ENCODE peak calls at places on chromosome 21, in seven cellular contexts. L, E, P, R, B, S and K are unnamed samples.

GRCh38 chr21:14088391-14088790 is 122.4 kb downstream of the LIPI start:
- DNase-seq in L (no peak), E (no peak), P (no peak), R (no peak), B (no peak), S (no peak), K (no peak)

GRCh38 chr21:25895565-25896205 is 160.9 kb downstream of the GABPA start:
- DNase-seq in L (no peak), E (no peak), P (peak; percentile 43), R (no peak), B (no peak), S (peak; percentile 37), K (no peak)

GRCh38 chr21:15564907-15565306 is 164.9 kb upstream of the USP25 start:
- DNase-seq in L (no peak), E (no peak), P (no peak), R (no peak), B (no peak), S (no peak), K (no peak)

GRCh38 chr21:36684957-36685714 is 13.8 kb upstream of the SIM2 start:
- DNase-seq in L (no peak), E (no peak), P (no peak), R (no peak), B (no peak), S (no peak), K (no peak)

GRCh38 chr21:26137379-26138060 is 33.0 kb downstream of the APP start:
- DNase-seq in L (no peak), E (no peak), P (no peak), R (no peak), B (no peak), S (no peak), K (no peak)

GRCh38 chr21:37276377-37276776 is 9.2 kb upstream of the VPS26C start:
- DNase-seq in L (no peak), E (no peak), P (no peak), R (no peak), B (no peak), S (no peak), K (no peak)

GRCh38 chr21:33202464-33203363 is 27.0 kb upstream of the IFNAR2 start:
- DNase-seq in L (no peak), E (no peak), P (no peak), R (no peak), B (no peak), S (no peak), K (no peak)

GRCh38 chr21:31181089-31181757 is 142.9 kb upstream of the KRTAP19-8 start:
- DNase-seq in L (no peak), E (no peak), P (no peak), R (no peak), B (no peak), S (no peak), K (no peak)

GRCh38 chr21:18608226-18608625 is 204.6 kb upstream of the TMPRSS15 start:
- DNase-seq in L (no peak), E (no peak), P (no peak), R (no peak), B (no peak), S (no peak), K (no peak)

GRCh38 chr21:31874817-31875216 is 2.0 kb downstream of the HUNK start:
- DNase-seq in L (no peak), E (no peak), P (no peak), R (no peak), B (no peak), S (no peak), K (no peak)

GRCh38 chr21:19122371-19122770 is 718.8 kb upstream of the TMPRSS15 start:
- DNase-seq in L (no peak), E (no peak), P (no peak), R (no peak), B (no peak), S (no peak), K (no peak)

GRCh38 chr21:31845151-31845550 is 27.7 kb upstream of the HUNK start:
- DNase-seq in L (no peak), E (no peak), P (no peak), R (no peak), B (no peak), S (no peak), K (no peak)

GRCh38 chr21:35394049-35394448 is 344.9 kb upstream of the RUNX1 start:
- DNase-seq in L (no peak), E (no peak), P (no peak), R (no peak), B (no peak), S (no peak), K (no peak)

GRCh38 chr21:35398366-35398982 is 349.4 kb upstream of the RUNX1 start:
- DNase-seq in L (no peak), E (no peak), P (no peak), R (no peak), B (no peak), S (no peak), K (no peak)

GRCh38 chr21:35396655-35397054 is 347.6 kb upstream of the RUNX1 start:
- DNase-seq in L (no peak), E (no peak), P (no peak), R (no peak), B (no peak), S (no peak), K (no peak)

GRCh38 chr21:35394634-35395369 is 345.7 kb upstream of the RUNX1 start:
- DNase-seq in L (no peak), E (peak; percentile 54), P (no peak), R (no peak), B (no peak), S (no peak), K (no peak)

DNA sequence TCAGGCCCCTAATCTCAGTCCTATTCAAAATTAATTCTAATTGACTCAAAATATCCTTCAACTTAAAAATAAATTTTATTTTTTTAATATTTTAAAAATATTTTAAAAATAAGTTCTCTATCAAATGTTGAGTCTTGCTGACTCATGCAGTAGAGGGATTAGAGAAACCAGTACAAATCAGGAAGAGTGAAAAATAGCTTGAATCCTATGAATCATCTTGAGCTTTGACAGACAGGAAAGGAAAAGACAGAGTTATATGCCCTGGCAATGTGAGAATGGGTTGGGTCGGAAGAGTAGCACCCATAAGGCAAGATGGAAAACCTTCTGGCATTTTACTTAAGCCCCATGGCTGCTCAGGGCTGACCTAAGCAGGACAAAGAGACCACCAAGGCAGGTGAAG is 346.6 kb upstream of the RUNX1 start:
- DNase-seq in L (no peak), E (no peak), P (no peak), R (no peak), B (no peak), S (no peak), K (no peak)
- TF ChIP-seq JUND in L (no peak), E (no peak), P (peak; percentile 28), R (no peak), B (no peak), S (no peak), K (no peak)

DNA sequence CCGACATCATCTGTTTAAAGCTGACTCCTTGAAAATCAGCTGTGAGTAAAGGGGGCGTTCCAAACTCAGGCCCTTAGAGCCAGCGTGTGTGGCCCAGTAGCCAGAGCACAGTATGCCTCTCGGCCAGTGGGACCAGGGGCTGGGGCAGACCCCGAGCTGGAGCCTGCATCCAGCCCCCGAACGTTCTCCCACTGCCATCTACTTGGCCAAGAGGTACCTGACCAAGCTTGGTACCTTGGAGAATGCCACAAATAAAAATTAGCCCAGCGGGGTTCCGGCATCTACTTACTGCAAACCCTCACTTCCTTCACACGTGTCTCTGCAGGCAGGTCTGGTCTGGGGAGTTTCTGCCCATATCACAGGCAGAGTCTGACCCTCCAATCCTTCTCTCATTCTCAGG is 56.7 kb upstream of the COL6A2 start:
- DNase-seq in L (no peak), E (no peak), P (no peak), R (no peak), B (no peak), S (no peak), K (no peak)
- TF ChIP-seq JUND in L (no peak), E (no peak), P (no peak), R (no peak), B (no peak), S (no peak), K (no peak)

GRCh38 chr21:29403922-29404538 is 105.3 kb downstream of the BACH1 start:
- DNase-seq in L (no peak), E (no peak), P (no peak), R (no peak), B (no peak), S (no peak), K (no peak)

GRCh38 chr21:29403291-29403690 is 104.6 kb downstream of the BACH1 start:
- DNase-seq in L (no peak), E (no peak), P (no peak), R (no peak), B (no peak), S (no peak), K (no peak)

GRCh38 chr21:29407571-29407970 is 108.8 kb downstream of the BACH1 start:
- DNase-seq in L (no peak), E (no peak), P (no peak), R (no peak), B (no peak), S (no peak), K (no peak)

GRCh38 chr21:29405503-29406122 is 106.9 kb downstream of the BACH1 start:
- DNase-seq in L (no peak), E (no peak), P (no peak), R (no peak), B (no peak), S (no peak), K (no peak)

DNA sequence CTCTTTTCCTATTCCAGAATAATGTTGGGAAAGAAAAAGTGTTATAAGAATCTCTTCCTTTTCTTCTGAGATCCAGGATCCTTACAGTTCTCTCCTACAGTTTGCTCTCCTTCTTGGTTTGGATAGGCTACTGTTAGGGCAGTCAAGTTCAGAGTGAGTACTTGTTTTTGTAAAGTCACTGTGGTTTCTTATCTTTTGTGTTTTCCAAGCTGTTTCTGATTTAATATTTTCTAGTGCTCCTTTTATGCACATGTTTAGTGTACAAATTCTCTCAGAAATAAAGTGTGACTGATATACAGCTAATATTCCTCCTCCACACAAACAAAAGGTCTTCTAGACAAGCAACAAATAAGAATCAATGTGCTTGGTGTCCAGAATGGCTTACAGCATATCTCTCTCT is 107.7 kb downstream of the BACH1 start:
- DNase-seq in L (no peak), E (no peak), P (no peak), R (no peak), B (no peak), S (no peak), K (no peak)
- TF ChIP-seq JUND in L (no peak), E (no peak), P (no peak), R (no peak), B (no peak), S (no peak), K (no peak)

GRCh38 chr21:21436012-21436545 is 437.9 kb downstream of the NCAM2 start:
- DNase-seq in L (no peak), E (no peak), P (no peak), R (no peak), B (no peak), S (no peak), K (no peak)
- TF ChIP-seq JUND in L (no peak), E (no peak), P (no peak), R (no peak), B (no peak), S (no peak), K (no peak)